ENCODE peak calls at places on chromosome 18, in five cellular contexts. Q is left ventricle myocardium inferior; I is activated CD8-positive, alpha-beta T cell treated with anti-CD3 and anti-CD28 coated beads for 36 hours; M is activated naive CD4-positive, alpha-beta T cell treated with Interleukin-2 at 50 U/mL for 16 hours; A is NCI-H1436. V is an unnamed sample.
A peak's percentile ranks its signal among the peaks of the same experiment; 100 is the strongest.

GRCh38 chr18:8175486-8176061 is 433.7 kb upstream of the RAB12 start:
- DNase-seq in Q (no peak), M (no peak), A (no peak), I (no peak), V (no peak)

GRCh38 chr18:75116809-75117208 is 92.1 kb downstream of the PTGR3 start:
- DNase-seq in I (no peak), Q (no peak), M (no peak), A (no peak), V (no peak)

GRCh38 chr18:21196426-21196825 is 45.6 kb upstream of the GREB1L start:
- DNase-seq in Q (no peak), I (no peak), M (no peak), A (no peak), V (no peak)

GRCh38 chr18:12821408-12821807 is 62.6 kb downstream of the PTPN2 start:
- DNase-seq in Q (no peak), M (no peak), I (no peak), A (no peak), V (no peak)

GRCh38 chr18:48408727-48409590 is at the start of gene ZBTB7C:
- DNase-seq in I (peak; percentile 11), Q (peak; percentile 39), A (peak; percentile 19), M (peak; percentile 25), V (no peak)

GRCh38 chr18:1657888-1658287 is 753.2 kb downstream of the ADCYAP1 start:
- DNase-seq in A (no peak), M (no peak), Q (no peak), I (no peak), V (no peak)

GRCh38 chr18:31546476-31546875 is 45.2 kb upstream of the TTR start:
- DNase-seq in I (no peak), A (no peak), M (no peak), Q (no peak), V (no peak)

GRCh38 chr18:26655614-26656400 is 107.5 kb upstream of the KCTD1 start:
- DNase-seq in I (no peak), A (no peak), Q (peak; percentile 51), M (no peak), V (no peak)

GRCh38 chr18:8724452-8724851 is 19.1 kb downstream of the MTCL1 start:
- DNase-seq in I (no peak), Q (no peak), M (no peak), A (no peak), V (no peak)

GRCh38 chr18:13464432-13465125 is 246.0 kb downstream of the LDLRAD4 start:
- DNase-seq in I (peak; percentile 82), Q (peak; percentile 48), A (no peak), M (peak; percentile 66), V (peak; percentile 85)

GRCh38 chr18:24913507-24914147 is 438.3 kb downstream of the ZNF521 start:
- DNase-seq in M (no peak), Q (no peak), A (no peak), I (no peak), V (no peak)

GRCh38 chr18:582465-582864 is 2.3 kb downstream of the CETN1 start:
- DNase-seq in Q (no peak), A (no peak), I (no peak), M (no peak), V (no peak)

GRCh38 chr18:6199777-6200176 is 214.9 kb downstream of the L3MBTL4 start:
- DNase-seq in I (no peak), Q (no peak), A (no peak), M (no peak), V (no peak)

GRCh38 chr18:48547456-48548403 is 8.9 kb downstream of the CTIF start:
- DNase-seq in M (no peak), Q (peak; percentile 25), I (no peak), A (no peak), V (no peak)

GRCh38 chr18:3468833-3469232 is 18.9 kb downstream of the TGIF1 start:
- DNase-seq in M (no peak), I (no peak), Q (no peak), A (no peak), V (no peak)

GRCh38 chr18:58894937-58895336 is 30.3 kb downstream of the ZNF532 start:
- DNase-seq in Q (no peak), I (no peak), M (no peak), A (no peak), V (no peak)

GRCh38 chr18:34633368-34633767 is 76.7 kb upstream of the DTNA start:
- DNase-seq in I (no peak), M (no peak), Q (no peak), A (no peak), V (no peak)

GRCh38 chr18:49617846-49618245 is 56.0 kb downstream of the LIPG start:
- DNase-seq in I (no peak), Q (no peak), M (no peak), A (no peak), V (no peak)

GRCh38 chr18:61929881-61930640 is 37.3 kb upstream of the RNF152 start:
- DNase-seq in Q (no peak), I (no peak), A (peak; percentile 23), M (no peak), V (no peak)

GRCh38 chr18:2627821-2628276 is 27.7 kb upstream of the SMCHD1 start:
- DNase-seq in M (peak; percentile 25), Q (no peak), I (peak; percentile 60), A (no peak), V (no peak)

V was measured in Jurkat, Clone E6-1.